ENCODE peak calls at places on chromosomes 13 and 19, in six cellular contexts. A is sigmoid colon, O is lower leg skin, D is body of pancreas, N is endothelial cell of umbilical vein, T is erythroblast. B is an unnamed sample.

GRCh38 chr19:18657590-18658365 is 20.9 kb downstream of the KLHL26 start:
- DNase-seq in A (peak), O (no peak), D (peak), N (no peak), T (no peak), B (peak)

GRCh38 chr19:51366050-51366998 is at the start of gene ETFB:
- DNase-seq in A (peak), O (peak), D (peak), N (peak), T (peak), B (peak)

GRCh38 chr19:30722236-30722635 is 350.1 kb downstream of the ZNF536 start:
- DNase-seq in A (no peak), O (no peak), D (no peak), N (no peak), T (no peak), B (no peak)

GRCh38 chr19:49884109-49884508 is 6.6 kb downstream of the TBC1D17 start:
- DNase-seq in A (no peak), O (no peak), D (no peak), N (no peak), T (no peak), B (no peak)

GRCh38 chr13:105410602-105411001 is 1124.9 kb downstream of the EFNB2 start:
- DNase-seq in A (no peak), O (peak), D (peak), N (peak), T (peak), B (peak)

GRCh38 chr19:44580366-44580895 is 32.9 kb upstream of the IGSF23 start:
- DNase-seq in A (no peak), O (no peak), D (no peak), N (no peak), T (no peak), B (no peak)

GRCh38 chr19:40585677-40586422 is 9.2 kb downstream of the SHKBP1 start:
- DNase-seq in A (no peak), O (no peak), D (no peak), N (peak), T (no peak), B (no peak)

GRCh38 chr19:19105365-19106060 is 32.8 kb downstream of the TMEM161A start:
- DNase-seq in A (peak), O (no peak), D (no peak), N (peak), T (no peak), B (no peak)

GRCh38 chr19:49676136-49676689 is 858 bp upstream of the PRMT1 start:
- DNase-seq in A (peak), O (peak), D (peak), N (no peak), T (peak), B (peak)

GRCh38 chr13:43804461-43805070 is 17.8 kb upstream of the ENOX1 start:
- DNase-seq in A (no peak), O (no peak), D (no peak), N (peak), T (peak), B (peak)

GRCh38 chr13:110280231-110280813 is 26.6 kb downstream of the COL4A1 start:
- DNase-seq in A (peak), O (no peak), D (peak), N (no peak), T (no peak), B (no peak)

GRCh38 chr13:50441141-50441540 is 402.4 kb downstream of the DLEU7 start:
- DNase-seq in A (no peak), O (no peak), D (no peak), N (no peak), T (no peak), B (no peak)

GRCh38 chr13:114108894-114109293 is 23.5 kb downstream of the RASA3 start:
- DNase-seq in A (peak), O (no peak), D (no peak), N (no peak), T (no peak), B (no peak)

GRCh38 chr19:41325947-41326706 is 16.2 kb downstream of the CCDC97 start:
- DNase-seq in A (no peak), O (no peak), D (no peak), N (peak), T (peak), B (no peak)

GRCh38 chr13:34816118-34816517 is 126.0 kb upstream of the NBEA start:
- DNase-seq in A (no peak), O (no peak), D (no peak), N (no peak), T (no peak), B (no peak)

GRCh38 chr13:26117620-26118019 is 65.8 kb upstream of the SHISA2 start:
- DNase-seq in A (no peak), O (no peak), D (no peak), N (no peak), T (no peak), B (no peak)

GRCh38 chr19:15623711-15624318 is 8.8 kb downstream of the CYP4F8 start:
- DNase-seq in A (no peak), O (no peak), D (no peak), N (no peak), T (no peak), B (no peak)

GRCh38 chr19:35216833-35217707 is 11.5 kb downstream of the FAM187B start:
- DNase-seq in A (no peak), O (peak), D (peak), N (no peak), T (no peak), B (peak)

GRCh38 chr19:12794196-12794921 is 3.1 kb downstream of the JUNB start:
- DNase-seq in A (no peak), O (no peak), D (no peak), N (no peak), T (peak), B (no peak)

GRCh38 chr13:113553541-113554332 is 30.8 kb upstream of the TFDP1 start:
- DNase-seq in A (no peak), O (peak), D (no peak), N (peak), T (no peak), B (no peak)

GRCh38 chr19:57583521-57584416 is at the start of gene ZIK1:
- DNase-seq in A (peak), O (peak), D (peak), N (peak), T (peak), B (peak)

GRCh38 chr13:90336507-90336906 is 1011.0 kb upstream of the MIR17HG start:
- DNase-seq in A (no peak), O (no peak), D (no peak), N (no peak), T (no peak), B (no peak)

GRCh38 chr19:10553943-10554381 is 10.3 kb downstream of the ATG4D start:
- DNase-seq in A (no peak), O (no peak), D (no peak), N (no peak), T (no peak), B (no peak)

GRCh38 chr13:98315466-98315865 is 138.4 kb upstream of the RNF113B start:
- DNase-seq in A (no peak), O (no peak), D (no peak), N (peak), T (no peak), B (no peak)

GRCh38 chr13:75443356-75443958 is 38.5 kb downstream of the TBC1D4 start:
- DNase-seq in A (no peak), O (no peak), D (no peak), N (no peak), T (no peak), B (no peak)

GRCh38 chr19:28737021-28737525 is 475.9 kb downstream of the UQCRFS1 start:
- DNase-seq in A (no peak), O (no peak), D (no peak), N (no peak), T (no peak), B (peak)

GRCh38 chr13:24671367-24672117 is 8.7 kb upstream of the ATP12A start:
- DNase-seq in A (peak), O (peak), D (no peak), N (peak), T (peak), B (peak)

GRCh38 chr13:28355822-28356371 is 139.0 kb downstream of the FLT1 start:
- DNase-seq in A (no peak), O (no peak), D (no peak), N (peak), T (no peak), B (no peak)

DNA sequence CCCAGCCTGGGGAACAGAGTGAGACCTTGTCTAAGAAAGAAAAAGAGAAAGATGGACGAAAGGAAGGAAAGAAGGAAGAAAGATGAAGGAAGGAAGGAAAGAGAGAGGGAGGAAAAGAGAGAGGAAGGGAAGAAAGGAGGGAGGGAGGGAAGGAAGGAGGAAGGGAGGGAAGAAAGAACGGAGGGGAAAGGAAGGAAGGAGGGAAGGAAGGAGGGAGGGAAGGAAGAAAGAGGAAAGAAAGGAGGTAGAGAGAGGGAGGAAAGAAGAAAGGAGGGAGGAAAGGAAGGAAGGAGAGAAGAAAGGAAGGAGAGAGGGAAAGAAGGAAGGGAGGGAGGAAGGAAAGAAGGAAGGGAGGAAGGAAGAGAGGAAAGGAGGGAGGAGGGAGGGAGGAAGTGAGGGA is 20.9 kb downstream of the CABP5 start:
- DNase-seq in A (no peak), O (no peak), D (no peak), N (no peak), T (no peak), B (no peak)
- TF ChIP-seq POLR2A in A (no peak), O (no peak), D (no peak), N (no peak), T (no peak), B (no peak)

GRCh38 chr19:36915992-36916830 is at the start of the genes ZNF568 and ZNF829:
- DNase-seq in A (peak), O (peak), D (peak), N (peak), T (peak), B (peak)
- TF ChIP-seq POLR2A in A (no peak), O (no peak), D (no peak), N (no peak), T (peak), B (no peak)

GRCh38 chr19:20999731-21000352 is 20.6 kb upstream of the ZNF430 start:
- DNase-seq in A (peak), O (peak), D (peak), N (peak), T (peak), B (peak)
- TF ChIP-seq POLR2A in A (no peak), O (no peak), D (no peak), N (no peak), T (no peak), B (no peak)

GRCh38 chr19:2097330-2098327 is 914 bp downstream of the IZUMO4 start:
- DNase-seq in A (peak), O (no peak), D (peak), N (no peak), T (no peak), B (no peak)

GRCh38 chr19:2099937-2100718 is 3.4 kb downstream of the IZUMO4 start:
- DNase-seq in A (no peak), O (no peak), D (no peak), N (no peak), T (no peak), B (no peak)

GRCh38 chr19:2095338-2095938 is 688 bp downstream of the MOB3A start:
- DNase-seq in A (peak), O (no peak), D (peak), N (no peak), T (no peak), B (no peak)

GRCh38 chr19:2099054-2099501 is 2.4 kb downstream of the IZUMO4 start:
- DNase-seq in A (no peak), O (no peak), D (no peak), N (no peak), T (no peak), B (no peak)

GRCh38 chr19:2096543-2097329 is at the start of gene IZUMO4:
- DNase-seq in A (peak), O (peak), D (peak), N (peak), T (peak), B (peak)
- TF ChIP-seq POLR2A in A (no peak), O (no peak), D (peak), N (no peak), T (no peak), B (peak)

GRCh38 chr19:23116802-23117571 is at the start of gene ZNF730:
- DNase-seq in A (no peak), O (no peak), D (peak), N (peak), T (peak), B (no peak)
- TF ChIP-seq POLR2A in A (no peak), O (no peak), D (no peak), N (no peak), T (peak), B (no peak)

GRCh38 chr19:55279773-55280643 is at the start of gene HSPBP1:
- DNase-seq in A (peak), O (peak), D (peak), N (peak), T (peak), B (peak)
- TF ChIP-seq POLR2A in A (no peak), O (no peak), D (no peak), N (peak), T (peak), B (peak)

GRCh38 chr19:3979289-3979673 is 6.0 kb downstream of the EEF2 start:
- DNase-seq in A (no peak), O (no peak), D (peak), N (no peak), T (no peak), B (no peak)

GRCh38 chr19:3975637-3976087 is 4.8 kb upstream of the DAPK3 start:
- DNase-seq in A (no peak), O (no peak), D (peak), N (no peak), T (no peak), B (no peak)

GRCh38 chr19:3978145-3978544 is 7.1 kb downstream of the EEF2 start:
- DNase-seq in A (no peak), O (no peak), D (no peak), N (no peak), T (no peak), B (no peak)

GRCh38 chr19:3976495-3977241 is 5.8 kb upstream of the DAPK3 start:
- DNase-seq in A (peak), O (peak), D (peak), N (no peak), T (no peak), B (no peak)

GRCh38 chr19:3977242-3978143 is 6.6 kb upstream of the DAPK3 start:
- DNase-seq in A (peak), O (no peak), D (peak), N (no peak), T (no peak), B (no peak)
- TF ChIP-seq POLR2A in A (no peak), O (no peak), D (no peak), N (peak), T (peak), B (no peak)

B was measured in tibial nerve.